ENCODE peak calls at places on chromosomes 16 and 17, in ten cellular contexts. One of them, this sample, is unnamed.

GRCh38 chr16:63617990-63618763 is 1503.7 kb downstream of the CDH11 start:
- DNase-seq in transverse colon: no peak
- DNase-seq in WERI-Rb-1: peak; percentile 28
- DNase-seq in effector memory CD4-positive, alpha-beta T cell: no peak
- DNase-seq in RWPE1: no peak
- DNase-seq in heart left ventricle: peak; percentile 65
- DNase-seq in GM23248: no peak
- DNase-seq in endothelial cell of umbilical vein: no peak
- DNase-seq in H9: peak; percentile 35
- DNase-seq in RWPE2: no peak
- DNase-seq in this sample: no peak

GRCh38 chr16:11639925-11640899 is 28.0 kb upstream of the SNN start:
- DNase-seq in heart left ventricle: peak; percentile 92
- DNase-seq in H9: peak; percentile 70
- DNase-seq in GM23248: peak; percentile 99
- DNase-seq in endothelial cell of umbilical vein: peak; percentile 18
- DNase-seq in WERI-Rb-1: peak; percentile 32
- DNase-seq in RWPE1: peak; percentile 92
- DNase-seq in effector memory CD4-positive, alpha-beta T cell: no peak
- DNase-seq in transverse colon: peak; percentile 62
- DNase-seq in RWPE2: peak; percentile 88
- DNase-seq in this sample: peak; percentile 97

GRCh38 chr17:68033636-68034451 is 1.7 kb upstream of the KPNA2 start:
- DNase-seq in GM23248: peak; percentile 42
- DNase-seq in WERI-Rb-1: no peak
- DNase-seq in heart left ventricle: no peak
- DNase-seq in transverse colon: no peak
- DNase-seq in H9: peak; percentile 97
- DNase-seq in endothelial cell of umbilical vein: peak; percentile 68
- DNase-seq in RWPE2: peak; percentile 5
- DNase-seq in RWPE1: peak; percentile 56
- DNase-seq in effector memory CD4-positive, alpha-beta T cell: no peak
- DNase-seq in this sample: peak; percentile 81

GRCh38 chr16:5041604-5042133 is 7.9 kb upstream of the NAGPA start:
- DNase-seq in endothelial cell of umbilical vein: no peak
- DNase-seq in transverse colon: no peak
- DNase-seq in heart left ventricle: no peak
- DNase-seq in WERI-Rb-1: no peak
- DNase-seq in H9: no peak
- DNase-seq in RWPE2: no peak
- DNase-seq in RWPE1: peak; percentile 54
- DNase-seq in GM23248: peak; percentile 52
- DNase-seq in effector memory CD4-positive, alpha-beta T cell: no peak
- DNase-seq in this sample: peak; percentile 44

GRCh38 chr16:4570688-4571321 is 14.7 kb downstream of the C16orf96 start:
- DNase-seq in effector memory CD4-positive, alpha-beta T cell: no peak
- DNase-seq in endothelial cell of umbilical vein: no peak
- DNase-seq in transverse colon: no peak
- DNase-seq in RWPE1: no peak
- DNase-seq in WERI-Rb-1: no peak
- DNase-seq in H9: peak; percentile 92
- DNase-seq in heart left ventricle: no peak
- DNase-seq in GM23248: no peak
- DNase-seq in RWPE2: no peak
- DNase-seq in this sample: no peak

GRCh38 chr16:4924593-4925378 is 12.2 kb downstream of the PPL start:
- DNase-seq in effector memory CD4-positive, alpha-beta T cell: no peak
- DNase-seq in heart left ventricle: no peak
- DNase-seq in transverse colon: peak; percentile 25
- DNase-seq in H9: peak; percentile 83
- DNase-seq in RWPE2: peak; percentile 90
- DNase-seq in WERI-Rb-1: no peak
- DNase-seq in GM23248: no peak
- DNase-seq in RWPE1: peak; percentile 86
- DNase-seq in endothelial cell of umbilical vein: no peak
- DNase-seq in this sample: no peak

GRCh38 chr17:8420041-8420934 is 15.4 kb upstream of the NDEL1 start:
- DNase-seq in effector memory CD4-positive, alpha-beta T cell: no peak
- DNase-seq in WERI-Rb-1: no peak
- DNase-seq in GM23248: peak; percentile 59
- DNase-seq in RWPE2: no peak
- DNase-seq in transverse colon: peak; percentile 71
- DNase-seq in RWPE1: no peak
- DNase-seq in H9: no peak
- DNase-seq in endothelial cell of umbilical vein: peak; percentile 98
- DNase-seq in heart left ventricle: peak; percentile 79
- DNase-seq in this sample: peak; percentile 29

GRCh38 chr17:6177941-6178694 is 107.9 kb downstream of the WSCD1 start:
- DNase-seq in RWPE1: no peak
- DNase-seq in heart left ventricle: no peak
- DNase-seq in WERI-Rb-1: peak; percentile 27
- DNase-seq in effector memory CD4-positive, alpha-beta T cell: no peak
- DNase-seq in GM23248: no peak
- DNase-seq in H9: no peak
- DNase-seq in RWPE2: peak; percentile 26
- DNase-seq in transverse colon: no peak
- DNase-seq in endothelial cell of umbilical vein: no peak
- DNase-seq in this sample: no peak

GRCh38 chr17:18011286-18011685 is 27.7 kb downstream of the ATPAF2 start:
- DNase-seq in heart left ventricle: no peak
- DNase-seq in H9: no peak
- DNase-seq in RWPE1: no peak
- DNase-seq in GM23248: no peak
- DNase-seq in endothelial cell of umbilical vein: no peak
- DNase-seq in WERI-Rb-1: no peak
- DNase-seq in RWPE2: no peak
- DNase-seq in effector memory CD4-positive, alpha-beta T cell: no peak
- DNase-seq in transverse colon: no peak
- DNase-seq in this sample: no peak

GRCh38 chr17:18006495-18007239 is 32.3 kb downstream of the ATPAF2 start:
- DNase-seq in RWPE1: no peak
- DNase-seq in H9: peak; percentile 79
- DNase-seq in effector memory CD4-positive, alpha-beta T cell: no peak
- DNase-seq in endothelial cell of umbilical vein: no peak
- DNase-seq in GM23248: no peak
- DNase-seq in WERI-Rb-1: no peak
- DNase-seq in transverse colon: no peak
- DNase-seq in RWPE2: no peak
- DNase-seq in heart left ventricle: no peak
- DNase-seq in this sample: no peak

GRCh38 chr17:18009609-18010420 is 29.2 kb downstream of the ATPAF2 start:
- DNase-seq in endothelial cell of umbilical vein: no peak
- DNase-seq in GM23248: no peak
- DNase-seq in WERI-Rb-1: no peak
- DNase-seq in H9: no peak
- DNase-seq in effector memory CD4-positive, alpha-beta T cell: no peak
- DNase-seq in RWPE2: no peak
- DNase-seq in heart left ventricle: peak; percentile 68
- DNase-seq in transverse colon: no peak
- DNase-seq in RWPE1: no peak
- DNase-seq in this sample: no peak

GRCh38 chr17:18005496-18005895 is 32.8 kb downstream of the DRC3 start:
- DNase-seq in GM23248: no peak
- DNase-seq in transverse colon: no peak
- DNase-seq in RWPE2: no peak
- DNase-seq in WERI-Rb-1: no peak
- DNase-seq in RWPE1: no peak
- DNase-seq in heart left ventricle: no peak
- DNase-seq in H9: no peak
- DNase-seq in endothelial cell of umbilical vein: no peak
- DNase-seq in effector memory CD4-positive, alpha-beta T cell: no peak
- DNase-seq in this sample: no peak

DNA sequence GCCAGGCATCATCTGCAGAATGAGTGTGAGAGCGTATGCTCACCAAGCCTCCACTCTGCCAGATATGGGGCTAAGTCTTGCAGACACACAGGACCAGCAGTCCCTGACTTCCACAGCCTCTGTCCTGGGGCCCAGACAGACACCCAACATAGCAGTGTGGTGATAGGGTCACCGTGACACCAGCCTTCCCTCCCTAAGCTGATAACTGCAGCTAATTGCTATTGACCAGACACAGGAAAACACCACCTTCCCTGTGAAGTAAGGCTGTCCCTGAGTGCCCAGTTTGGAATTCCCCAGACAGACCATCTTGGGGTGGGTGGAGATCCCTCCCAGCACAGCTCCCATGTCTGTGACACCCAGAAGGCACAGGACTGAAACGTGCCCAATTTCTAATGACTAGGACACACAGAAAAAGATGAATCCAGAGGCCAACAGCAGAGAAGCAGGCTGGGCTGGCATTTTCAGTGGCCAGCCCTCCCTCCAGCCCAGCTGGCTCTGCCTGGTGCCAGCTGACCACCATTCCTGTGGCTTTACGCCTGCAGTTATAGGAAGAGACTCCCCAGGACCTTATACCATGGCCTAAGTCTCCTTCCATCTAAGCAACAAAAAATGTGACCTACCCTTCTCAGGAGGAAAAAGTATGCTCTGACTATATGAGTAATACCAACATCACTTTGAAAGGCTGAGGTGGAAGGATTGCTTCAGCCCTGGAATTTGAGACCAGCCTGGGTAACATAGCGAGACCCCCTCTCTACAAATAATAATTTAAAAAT is 30.3 kb downstream of the ATPAF2 start:
- DNase-seq in H9: no peak
- DNase-seq in heart left ventricle: no peak
- DNase-seq in GM23248: peak; percentile 90
- DNase-seq in effector memory CD4-positive, alpha-beta T cell: no peak
- DNase-seq in RWPE2: no peak
- DNase-seq in endothelial cell of umbilical vein: no peak
- DNase-seq in transverse colon: no peak
- DNase-seq in WERI-Rb-1: no peak
- DNase-seq in RWPE1: peak; percentile 28
- DNase-seq in this sample: peak; percentile 38
- H3K27ac ChIP-seq in H9: no peak overlapping the region
- H3K27ac ChIP-seq in heart left ventricle: no peak overlapping the region
- H3K27ac ChIP-seq in GM23248: peak overlapping the region; percentile 76
- H3K27ac ChIP-seq in effector memory CD4-positive, alpha-beta T cell: no peak overlapping the region
- H3K27ac ChIP-seq in RWPE2: peak overlapping the region; percentile 47
- H3K27ac ChIP-seq in endothelial cell of umbilical vein: no peak overlapping the region
- H3K27ac ChIP-seq in transverse colon: no peak overlapping the region
- H3K27ac ChIP-seq in WERI-Rb-1: no peak overlapping the region
- H3K27ac ChIP-seq in RWPE1: peak overlapping the region; percentile 11
- H3K27ac ChIP-seq in this sample: no peak overlapping the region

DNA sequence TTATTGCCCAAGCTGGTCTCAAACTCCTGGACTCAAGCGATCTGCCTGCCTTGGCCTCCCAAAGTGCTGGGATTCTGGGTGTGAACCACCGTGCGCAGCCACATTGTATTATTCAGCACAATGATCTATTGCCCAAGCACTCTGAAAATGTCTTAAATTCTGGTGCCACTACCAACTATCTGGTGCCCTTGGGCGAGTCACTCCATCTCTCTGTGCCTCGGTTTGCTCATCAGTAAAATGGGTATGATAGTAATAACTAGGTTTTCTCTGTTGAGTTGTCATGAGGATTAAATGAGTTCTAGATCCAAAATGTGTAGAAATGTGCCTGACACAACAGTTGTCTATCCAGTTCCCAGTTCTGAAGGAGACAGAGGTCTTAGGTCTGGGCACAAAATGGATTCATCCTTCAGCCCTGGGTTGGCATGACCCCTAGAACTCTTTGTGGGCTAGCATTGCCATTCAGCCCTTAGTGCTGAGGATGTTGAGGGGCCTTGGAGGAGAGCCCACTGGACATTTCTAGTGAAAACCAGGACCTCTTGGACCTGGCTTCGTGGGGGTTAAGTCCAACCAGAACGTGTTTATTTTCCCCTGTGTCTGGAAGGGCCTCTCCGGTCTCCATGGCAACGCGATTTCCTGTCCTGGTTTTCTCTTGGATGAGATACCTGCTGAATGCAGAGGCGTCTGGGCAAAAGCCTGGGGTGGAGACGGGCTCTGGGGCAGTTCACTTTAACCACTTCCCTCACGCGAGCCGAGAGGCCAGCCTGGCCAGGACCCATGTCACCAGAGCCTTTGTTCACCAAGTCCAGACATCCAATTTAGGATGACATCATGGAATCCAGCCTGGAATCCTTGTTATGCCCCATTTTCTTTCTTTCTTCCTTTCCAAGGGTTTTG is 43.7 kb upstream of the TNRC6A start:
- DNase-seq in GM23248: peak; percentile 84
- DNase-seq in transverse colon: peak; percentile 55
- DNase-seq in RWPE2: peak; percentile 76
- DNase-seq in effector memory CD4-positive, alpha-beta T cell: no peak
- DNase-seq in H9: peak; percentile 74
- DNase-seq in endothelial cell of umbilical vein: peak; percentile 72
- DNase-seq in WERI-Rb-1: no peak
- DNase-seq in RWPE1: peak; percentile 44
- DNase-seq in heart left ventricle: peak; percentile 78
- DNase-seq in this sample: peak; percentile 85
- H3K27ac ChIP-seq in GM23248: peak overlapping the region; percentile 71
- H3K27ac ChIP-seq in transverse colon: peak overlapping the region; percentile 58
- H3K27ac ChIP-seq in RWPE2: peak overlapping the region; percentile 48
- H3K27ac ChIP-seq in effector memory CD4-positive, alpha-beta T cell: no peak overlapping the region
- H3K27ac ChIP-seq in H9: no peak overlapping the region
- H3K27ac ChIP-seq in endothelial cell of umbilical vein: no peak overlapping the region
- H3K27ac ChIP-seq in WERI-Rb-1: no peak overlapping the region
- H3K27ac ChIP-seq in RWPE1: peak overlapping the region; percentile 66
- H3K27ac ChIP-seq in heart left ventricle: peak overlapping the region; percentile 49
- H3K27ac ChIP-seq in this sample: peak overlapping the region; percentile 53

GRCh38 chr17:28888832-28889231 is 8.7 kb downstream of the FLOT2 start:
- DNase-seq in RWPE1: no peak
- DNase-seq in WERI-Rb-1: no peak
- DNase-seq in heart left ventricle: no peak
- DNase-seq in H9: no peak
- DNase-seq in RWPE2: no peak
- DNase-seq in GM23248: no peak
- DNase-seq in transverse colon: no peak
- DNase-seq in endothelial cell of umbilical vein: no peak
- DNase-seq in effector memory CD4-positive, alpha-beta T cell: no peak
- DNase-seq in this sample: no peak

GRCh38 chr17:28889996-28890395 is 7.5 kb downstream of the FLOT2 start:
- DNase-seq in RWPE2: no peak
- DNase-seq in endothelial cell of umbilical vein: peak; percentile 28
- DNase-seq in WERI-Rb-1: no peak
- DNase-seq in effector memory CD4-positive, alpha-beta T cell: no peak
- DNase-seq in H9: no peak
- DNase-seq in GM23248: no peak
- DNase-seq in transverse colon: no peak
- DNase-seq in heart left ventricle: no peak
- DNase-seq in RWPE1: no peak
- DNase-seq in this sample: no peak

GRCh38 chr17:28892024-28892423 is 5.5 kb downstream of the FLOT2 start:
- DNase-seq in GM23248: no peak
- DNase-seq in WERI-Rb-1: no peak
- DNase-seq in H9: no peak
- DNase-seq in heart left ventricle: no peak
- DNase-seq in effector memory CD4-positive, alpha-beta T cell: no peak
- DNase-seq in RWPE1: no peak
- DNase-seq in endothelial cell of umbilical vein: no peak
- DNase-seq in transverse colon: no peak
- DNase-seq in RWPE2: no peak
- DNase-seq in this sample: no peak

GRCh38 chr17:28887871-28888471 is 9.6 kb downstream of the FLOT2 start:
- DNase-seq in heart left ventricle: no peak
- DNase-seq in effector memory CD4-positive, alpha-beta T cell: no peak
- DNase-seq in RWPE1: no peak
- DNase-seq in RWPE2: no peak
- DNase-seq in transverse colon: no peak
- DNase-seq in endothelial cell of umbilical vein: no peak
- DNase-seq in H9: no peak
- DNase-seq in GM23248: no peak
- DNase-seq in WERI-Rb-1: no peak
- DNase-seq in this sample: no peak

DNA sequence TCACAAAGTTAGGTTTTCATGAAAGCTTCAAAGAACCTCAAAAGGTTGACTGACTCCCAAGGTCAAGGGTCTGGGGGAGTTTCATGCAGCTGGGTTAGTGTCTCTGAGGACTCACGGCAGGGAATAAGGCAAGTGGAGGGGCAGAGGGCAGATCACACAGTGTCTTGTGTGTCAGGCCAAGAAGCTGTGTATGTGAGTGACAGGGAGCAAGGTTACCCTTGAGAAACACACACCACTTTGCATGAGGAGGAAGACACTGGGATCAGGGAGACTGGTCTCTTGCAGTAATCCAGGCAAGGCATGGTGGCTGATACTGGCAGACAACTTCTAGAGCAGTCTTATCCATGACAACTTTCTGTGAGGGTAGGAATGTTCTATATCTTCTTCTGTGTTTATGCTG is 6.3 kb downstream of the FLOT2 start:
- DNase-seq in transverse colon: no peak
- DNase-seq in H9: no peak
- DNase-seq in effector memory CD4-positive, alpha-beta T cell: no peak
- DNase-seq in WERI-Rb-1: no peak
- DNase-seq in RWPE1: no peak
- DNase-seq in GM23248: no peak
- DNase-seq in endothelial cell of umbilical vein: peak; percentile 27
- DNase-seq in heart left ventricle: no peak
- DNase-seq in RWPE2: no peak
- DNase-seq in this sample: no peak
- H3K27ac ChIP-seq in transverse colon: no peak overlapping the region
- H3K27ac ChIP-seq in H9: no peak overlapping the region
- H3K27ac ChIP-seq in effector memory CD4-positive, alpha-beta T cell: no peak overlapping the region
- H3K27ac ChIP-seq in WERI-Rb-1: no peak overlapping the region
- H3K27ac ChIP-seq in RWPE1: peak overlapping the region; percentile 99
- H3K27ac ChIP-seq in GM23248: no peak overlapping the region
- H3K27ac ChIP-seq in endothelial cell of umbilical vein: no peak overlapping the region
- H3K27ac ChIP-seq in heart left ventricle: no peak overlapping the region
- H3K27ac ChIP-seq in RWPE2: no peak overlapping the region
- H3K27ac ChIP-seq in this sample: no peak overlapping the region

DNA sequence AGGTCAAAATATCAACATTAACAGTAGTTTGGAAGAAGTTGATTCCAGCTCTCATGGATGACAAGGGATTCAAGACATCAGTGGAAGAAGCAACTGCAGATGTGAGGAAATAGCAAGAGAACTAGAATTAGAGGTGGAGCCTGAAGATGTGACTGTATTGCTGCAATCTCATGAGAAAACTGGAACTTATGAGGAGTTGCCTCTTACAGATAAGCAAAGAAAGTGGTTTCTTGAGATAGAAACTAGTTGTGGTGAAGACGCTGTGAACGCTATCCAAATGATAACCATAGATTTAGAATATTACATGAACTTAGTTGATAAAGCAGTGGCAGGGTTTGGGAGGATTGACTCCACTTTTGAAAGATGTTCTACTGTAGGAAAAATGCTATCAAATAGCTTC is 67.8 kb downstream of the GOSR1 start:
- DNase-seq in H9: no peak
- DNase-seq in effector memory CD4-positive, alpha-beta T cell: no peak
- DNase-seq in transverse colon: no peak
- DNase-seq in RWPE1: no peak
- DNase-seq in endothelial cell of umbilical vein: no peak
- DNase-seq in heart left ventricle: no peak
- DNase-seq in GM23248: no peak
- DNase-seq in RWPE2: no peak
- DNase-seq in WERI-Rb-1: no peak
- DNase-seq in this sample: no peak
- H3K27ac ChIP-seq in H9: no peak overlapping the region
- H3K27ac ChIP-seq in effector memory CD4-positive, alpha-beta T cell: no peak overlapping the region
- H3K27ac ChIP-seq in transverse colon: no peak overlapping the region
- H3K27ac ChIP-seq in RWPE1: no peak overlapping the region
- H3K27ac ChIP-seq in endothelial cell of umbilical vein: no peak overlapping the region
- H3K27ac ChIP-seq in heart left ventricle: no peak overlapping the region
- H3K27ac ChIP-seq in GM23248: no peak overlapping the region
- H3K27ac ChIP-seq in RWPE2: no peak overlapping the region
- H3K27ac ChIP-seq in WERI-Rb-1: no peak overlapping the region
- H3K27ac ChIP-seq in this sample: no peak overlapping the region

This sample was measured in brain microvascular endothelial cell.